ENCODE peak calls at places on chromosomes 5 and 9, in eight cellular contexts. One of them, this sample, is unnamed.

GRCh38 chr9:93110400-93110855 is 14.4 kb downstream of the CARD19 start:
- DNase-seq in adrenal gland: peak; percentile 54
- DNase-seq in WERI-Rb-1: no peak
- DNase-seq in coronary artery: peak; percentile 70
- DNase-seq in stomach: no peak
- DNase-seq in fibroblast of lung: no peak
- DNase-seq in tibial nerve: peak; percentile 10
- DNase-seq in left ventricle myocardium inferior: no peak
- DNase-seq in this sample: no peak

GRCh38 chr9:114733814-114734213 is 51.8 kb upstream of the TEX48 start:
- DNase-seq in adrenal gland: no peak
- DNase-seq in WERI-Rb-1: no peak
- DNase-seq in coronary artery: no peak
- DNase-seq in stomach: no peak
- DNase-seq in fibroblast of lung: peak; percentile 91
- DNase-seq in tibial nerve: no peak
- DNase-seq in left ventricle myocardium inferior: no peak
- DNase-seq in this sample: peak; percentile 23

GRCh38 chr5:12245429-12245828 is 341.2 kb upstream of the CTNND2 start:
- DNase-seq in adrenal gland: no peak
- DNase-seq in WERI-Rb-1: no peak
- DNase-seq in coronary artery: no peak
- DNase-seq in stomach: no peak
- DNase-seq in fibroblast of lung: peak; percentile 71
- DNase-seq in tibial nerve: no peak
- DNase-seq in left ventricle myocardium inferior: no peak
- DNase-seq in this sample: no peak

GRCh38 chr9:134356496-134357470 is 30.5 kb downstream of the RXRA start:
- DNase-seq in adrenal gland: peak; percentile 71
- DNase-seq in WERI-Rb-1: no peak
- DNase-seq in coronary artery: no peak
- DNase-seq in stomach: peak; percentile 79
- DNase-seq in fibroblast of lung: peak; percentile 53
- DNase-seq in tibial nerve: no peak
- DNase-seq in left ventricle myocardium inferior: no peak
- DNase-seq in this sample: no peak

GRCh38 chr5:78472469-78473106 is 112.2 kb downstream of the SCAMP1 start:
- DNase-seq in adrenal gland: no peak
- DNase-seq in WERI-Rb-1: no peak
- DNase-seq in coronary artery: no peak
- DNase-seq in stomach: no peak
- DNase-seq in fibroblast of lung: peak; percentile 15
- DNase-seq in tibial nerve: no peak
- DNase-seq in left ventricle myocardium inferior: no peak
- DNase-seq in this sample: peak; percentile 60

GRCh38 chr9:89677696-89678393 is 73.0 kb downstream of the GADD45G start:
- DNase-seq in adrenal gland: no peak
- DNase-seq in WERI-Rb-1: peak; percentile 37
- DNase-seq in coronary artery: no peak
- DNase-seq in stomach: peak; percentile 55
- DNase-seq in fibroblast of lung: no peak
- DNase-seq in tibial nerve: no peak
- DNase-seq in left ventricle myocardium inferior: no peak
- DNase-seq in this sample: no peak

GRCh38 chr9:27117489-27118135 is 8.6 kb downstream of the TEK start:
- DNase-seq in adrenal gland: peak; percentile 71
- DNase-seq in WERI-Rb-1: no peak
- DNase-seq in coronary artery: peak; percentile 78
- DNase-seq in stomach: peak; percentile 70
- DNase-seq in fibroblast of lung: peak; percentile 70
- DNase-seq in tibial nerve: no peak
- DNase-seq in left ventricle myocardium inferior: peak; percentile 81
- DNase-seq in this sample: no peak

GRCh38 chr5:144040615-144041394 is 129.7 kb downstream of the YIPF5 start:
- DNase-seq in adrenal gland: no peak
- DNase-seq in WERI-Rb-1: no peak
- DNase-seq in coronary artery: no peak
- DNase-seq in stomach: no peak
- DNase-seq in fibroblast of lung: no peak
- DNase-seq in tibial nerve: no peak
- DNase-seq in left ventricle myocardium inferior: no peak
- DNase-seq in this sample: no peak

GRCh38 chr5:119383008-119383407 is 27.2 kb downstream of the TNFAIP8 start:
- DNase-seq in adrenal gland: no peak
- DNase-seq in WERI-Rb-1: no peak
- DNase-seq in coronary artery: no peak
- DNase-seq in stomach: no peak
- DNase-seq in fibroblast of lung: no peak
- DNase-seq in tibial nerve: no peak
- DNase-seq in left ventricle myocardium inferior: no peak
- DNase-seq in this sample: no peak

GRCh38 chr9:78609471-78609870 is 312.5 kb downstream of the PSAT1 start:
- DNase-seq in adrenal gland: no peak
- DNase-seq in WERI-Rb-1: no peak
- DNase-seq in coronary artery: no peak
- DNase-seq in stomach: no peak
- DNase-seq in fibroblast of lung: no peak
- DNase-seq in tibial nerve: no peak
- DNase-seq in left ventricle myocardium inferior: no peak
- DNase-seq in this sample: no peak

GRCh38 chr9:75106856-75107255 is 18.5 kb downstream of the OSTF1 start:
- DNase-seq in adrenal gland: no peak
- DNase-seq in WERI-Rb-1: no peak
- DNase-seq in coronary artery: no peak
- DNase-seq in stomach: no peak
- DNase-seq in fibroblast of lung: no peak
- DNase-seq in tibial nerve: no peak
- DNase-seq in left ventricle myocardium inferior: no peak
- DNase-seq in this sample: peak; percentile 83

GRCh38 chr5:172133359-172134029 is 54.5 kb downstream of the STK10 start:
- DNase-seq in adrenal gland: peak; percentile 77
- DNase-seq in WERI-Rb-1: no peak
- DNase-seq in coronary artery: no peak
- DNase-seq in stomach: no peak
- DNase-seq in fibroblast of lung: peak; percentile 96
- DNase-seq in tibial nerve: no peak
- DNase-seq in left ventricle myocardium inferior: no peak
- DNase-seq in this sample: peak; percentile 93
- H3K27ac ChIP-seq in adrenal gland: no peak overlapping the region
- H3K27ac ChIP-seq in WERI-Rb-1: no peak overlapping the region
- H3K27ac ChIP-seq in coronary artery: peak overlapping the region; percentile 33
- H3K27ac ChIP-seq in stomach: no peak overlapping the region
- H3K27ac ChIP-seq in fibroblast of lung: peak overlapping the region; percentile 48
- H3K27ac ChIP-seq in tibial nerve: peak overlapping the region; percentile 50
- H3K27ac ChIP-seq in left ventricle myocardium inferior: no peak overlapping the region
- H3K27ac ChIP-seq in this sample: no peak overlapping the region

GRCh38 chr9:4987996-4988421 is 2.9 kb downstream of the JAK2 start:
- DNase-seq in adrenal gland: peak; percentile 63
- DNase-seq in WERI-Rb-1: peak; percentile 72
- DNase-seq in coronary artery: no peak
- DNase-seq in stomach: peak; percentile 35
- DNase-seq in fibroblast of lung: peak; percentile 55
- DNase-seq in tibial nerve: no peak
- DNase-seq in left ventricle myocardium inferior: no peak
- DNase-seq in this sample: peak; percentile 86
- H3K27ac ChIP-seq in adrenal gland: no peak overlapping the region
- H3K27ac ChIP-seq in WERI-Rb-1: no peak overlapping the region
- H3K27ac ChIP-seq in coronary artery: peak overlapping the region; percentile 35
- H3K27ac ChIP-seq in stomach: peak overlapping the region; percentile 20
- H3K27ac ChIP-seq in fibroblast of lung: no peak overlapping the region
- H3K27ac ChIP-seq in tibial nerve: no peak overlapping the region
- H3K27ac ChIP-seq in left ventricle myocardium inferior: no peak overlapping the region
- H3K27ac ChIP-seq in this sample: no peak overlapping the region

GRCh38 chr5:60674670-60675069 is 25.3 kb downstream of the DEPDC1B start:
- DNase-seq in adrenal gland: no peak
- DNase-seq in WERI-Rb-1: no peak
- DNase-seq in coronary artery: no peak
- DNase-seq in stomach: no peak
- DNase-seq in fibroblast of lung: peak; percentile 28
- DNase-seq in tibial nerve: no peak
- DNase-seq in left ventricle myocardium inferior: no peak
- DNase-seq in this sample: no peak
- H3K27ac ChIP-seq in adrenal gland: no peak overlapping the region
- H3K27ac ChIP-seq in WERI-Rb-1: no peak overlapping the region
- H3K27ac ChIP-seq in coronary artery: no peak overlapping the region
- H3K27ac ChIP-seq in stomach: no peak overlapping the region
- H3K27ac ChIP-seq in fibroblast of lung: no peak overlapping the region
- H3K27ac ChIP-seq in tibial nerve: peak overlapping the region; percentile 35
- H3K27ac ChIP-seq in left ventricle myocardium inferior: no peak overlapping the region
- H3K27ac ChIP-seq in this sample: no peak overlapping the region

DNA sequence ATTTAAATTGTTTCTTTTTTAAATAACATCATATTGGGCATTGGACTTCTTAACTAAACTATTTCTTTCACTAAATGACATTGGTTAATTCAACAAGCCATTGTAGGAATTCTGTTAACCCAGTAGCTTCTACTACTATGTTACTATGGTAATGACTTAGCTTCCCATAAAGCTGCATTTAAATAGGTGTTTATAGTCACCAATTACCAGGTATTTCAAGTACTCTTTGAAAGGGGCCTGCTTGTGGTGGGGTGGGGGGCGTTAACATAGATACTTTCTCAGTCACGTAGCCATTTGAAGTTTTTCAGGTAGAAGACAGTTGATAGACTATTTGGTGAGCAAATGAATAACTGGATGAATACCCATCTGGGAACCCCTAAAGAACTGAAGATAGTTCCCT is 34.0 kb downstream of the PIK3R1 start:
- DNase-seq in adrenal gland: no peak
- DNase-seq in WERI-Rb-1: no peak
- DNase-seq in coronary artery: no peak
- DNase-seq in stomach: no peak
- DNase-seq in fibroblast of lung: no peak
- DNase-seq in tibial nerve: no peak
- DNase-seq in left ventricle myocardium inferior: no peak
- DNase-seq in this sample: no peak
- H3K27ac ChIP-seq in adrenal gland: no peak overlapping the region
- H3K27ac ChIP-seq in WERI-Rb-1: no peak overlapping the region
- H3K27ac ChIP-seq in coronary artery: peak overlapping the region; percentile 89
- H3K27ac ChIP-seq in stomach: peak overlapping the region; percentile 75
- H3K27ac ChIP-seq in fibroblast of lung: no peak overlapping the region
- H3K27ac ChIP-seq in tibial nerve: peak overlapping the region; percentile 70
- H3K27ac ChIP-seq in left ventricle myocardium inferior: peak overlapping the region; percentile 91
- H3K27ac ChIP-seq in this sample: no peak overlapping the region

GRCh38 chr9:87643778-87644570 is 81.9 kb upstream of the CTSL start:
- DNase-seq in adrenal gland: no peak
- DNase-seq in WERI-Rb-1: no peak
- DNase-seq in coronary artery: peak; percentile 46
- DNase-seq in stomach: no peak
- DNase-seq in fibroblast of lung: no peak
- DNase-seq in tibial nerve: no peak
- DNase-seq in left ventricle myocardium inferior: no peak
- DNase-seq in this sample: no peak

GRCh38 chr9:87642330-87643110 is 83.4 kb upstream of the CTSL start:
- DNase-seq in adrenal gland: no peak
- DNase-seq in WERI-Rb-1: no peak
- DNase-seq in coronary artery: no peak
- DNase-seq in stomach: no peak
- DNase-seq in fibroblast of lung: no peak
- DNase-seq in tibial nerve: no peak
- DNase-seq in left ventricle myocardium inferior: no peak
- DNase-seq in this sample: peak; percentile 16

GRCh38 chr9:87646546-87646945 is 79.4 kb upstream of the CTSL start:
- DNase-seq in adrenal gland: no peak
- DNase-seq in WERI-Rb-1: no peak
- DNase-seq in coronary artery: no peak
- DNase-seq in stomach: no peak
- DNase-seq in fibroblast of lung: no peak
- DNase-seq in tibial nerve: no peak
- DNase-seq in left ventricle myocardium inferior: no peak
- DNase-seq in this sample: no peak

GRCh38 chr9:87643111-87643650 is 82.7 kb upstream of the CTSL start:
- DNase-seq in adrenal gland: peak; percentile 76
- DNase-seq in WERI-Rb-1: no peak
- DNase-seq in coronary artery: peak; percentile 21
- DNase-seq in stomach: no peak
- DNase-seq in fibroblast of lung: no peak
- DNase-seq in tibial nerve: no peak
- DNase-seq in left ventricle myocardium inferior: no peak
- DNase-seq in this sample: no peak

DNA sequence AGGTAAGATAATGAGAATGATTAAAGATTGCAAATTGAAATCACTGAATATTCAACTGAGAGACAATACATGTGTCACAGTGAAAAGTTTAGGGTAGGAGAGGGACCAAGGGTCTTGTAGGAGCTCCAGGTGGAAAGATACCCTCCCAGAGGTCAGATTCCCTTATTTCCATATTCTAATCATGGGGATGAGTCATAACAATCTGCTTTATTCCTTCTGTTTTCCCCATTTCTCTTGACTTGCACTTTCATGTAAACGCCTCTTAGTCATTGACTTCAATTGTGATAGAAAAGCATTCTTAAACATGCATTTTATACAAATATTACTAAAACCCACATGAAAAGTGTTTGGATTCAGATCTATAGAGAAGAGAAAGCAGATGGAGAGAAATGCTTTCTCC is 81.3 kb upstream of the CTSL start:
- DNase-seq in adrenal gland: no peak
- DNase-seq in WERI-Rb-1: no peak
- DNase-seq in coronary artery: no peak
- DNase-seq in stomach: no peak
- DNase-seq in fibroblast of lung: peak; percentile 15
- DNase-seq in tibial nerve: no peak
- DNase-seq in left ventricle myocardium inferior: no peak
- DNase-seq in this sample: no peak
- H3K27ac ChIP-seq in adrenal gland: no peak overlapping the region
- H3K27ac ChIP-seq in WERI-Rb-1: no peak overlapping the region
- H3K27ac ChIP-seq in coronary artery: no peak overlapping the region
- H3K27ac ChIP-seq in stomach: no peak overlapping the region
- H3K27ac ChIP-seq in fibroblast of lung: no peak overlapping the region
- H3K27ac ChIP-seq in tibial nerve: no peak overlapping the region
- H3K27ac ChIP-seq in left ventricle myocardium inferior: no peak overlapping the region
- H3K27ac ChIP-seq in this sample: no peak overlapping the region

GRCh38 chr5:126103050-126103449 is 320.2 kb upstream of the GRAMD2B start:
- DNase-seq in adrenal gland: no peak
- DNase-seq in WERI-Rb-1: no peak
- DNase-seq in coronary artery: no peak
- DNase-seq in stomach: no peak
- DNase-seq in fibroblast of lung: no peak
- DNase-seq in tibial nerve: no peak
- DNase-seq in left ventricle myocardium inferior: no peak
- DNase-seq in this sample: no peak
- H3K27ac ChIP-seq in adrenal gland: no peak overlapping the region
- H3K27ac ChIP-seq in WERI-Rb-1: no peak overlapping the region
- H3K27ac ChIP-seq in coronary artery: no peak overlapping the region
- H3K27ac ChIP-seq in stomach: no peak overlapping the region
- H3K27ac ChIP-seq in fibroblast of lung: no peak overlapping the region
- H3K27ac ChIP-seq in tibial nerve: no peak overlapping the region
- H3K27ac ChIP-seq in left ventricle myocardium inferior: no peak overlapping the region
- H3K27ac ChIP-seq in this sample: no peak overlapping the region

DNA sequence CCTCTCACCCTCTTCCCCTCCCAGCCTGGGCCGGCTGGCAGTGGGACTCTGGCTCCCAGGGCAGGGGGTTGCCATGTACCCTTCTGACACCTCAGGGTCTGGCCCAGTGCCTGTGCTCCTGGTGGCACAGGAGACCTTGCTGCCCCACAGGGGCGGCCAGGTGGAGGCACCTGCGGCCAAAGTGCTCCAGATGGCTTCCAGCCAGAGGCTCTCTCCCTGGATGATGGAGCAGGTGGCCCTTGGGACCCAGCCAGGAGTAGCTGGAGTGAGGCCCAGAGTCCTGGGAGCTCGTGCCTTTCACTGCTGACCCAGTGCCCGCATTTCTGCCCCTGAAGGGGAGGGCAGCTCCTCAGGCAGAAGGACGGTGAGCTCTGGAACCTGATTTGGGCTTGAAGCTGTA is 87.3 kb downstream of the NTNG2 start:
- DNase-seq in adrenal gland: no peak
- DNase-seq in WERI-Rb-1: peak; percentile 6
- DNase-seq in coronary artery: no peak
- DNase-seq in stomach: peak; percentile 98
- DNase-seq in fibroblast of lung: no peak
- DNase-seq in tibial nerve: no peak
- DNase-seq in left ventricle myocardium inferior: peak; percentile 55
- DNase-seq in this sample: no peak
- H3K27ac ChIP-seq in adrenal gland: no peak overlapping the region
- H3K27ac ChIP-seq in WERI-Rb-1: no peak overlapping the region
- H3K27ac ChIP-seq in coronary artery: no peak overlapping the region
- H3K27ac ChIP-seq in stomach: no peak overlapping the region
- H3K27ac ChIP-seq in fibroblast of lung: no peak overlapping the region
- H3K27ac ChIP-seq in tibial nerve: no peak overlapping the region
- H3K27ac ChIP-seq in left ventricle myocardium inferior: no peak overlapping the region
- H3K27ac ChIP-seq in this sample: no peak overlapping the region